ENCODE peak calls at places on chromosomes 5 and 9, in six cellular contexts. One of them, this sample, is unnamed.

GRCh38 chr5:10064546-10065215 is 185.0 kb downstream of the ATPSCKMT start:
- DNase-seq in H9: no peak
- DNase-seq in effector memory CD8-positive, alpha-beta T cell: no peak
- DNase-seq in ELR: no peak
- DNase-seq in heart left ventricle: no peak
- DNase-seq in HEK293T: no peak
- DNase-seq in this sample: no peak

GRCh38 chr5:142883438-142883837 is 113.3 kb downstream of the ARHGAP26 start:
- DNase-seq in HEK293T: no peak
- DNase-seq in ELR: no peak
- DNase-seq in heart left ventricle: no peak
- DNase-seq in H9: no peak
- DNase-seq in effector memory CD8-positive, alpha-beta T cell: no peak
- DNase-seq in this sample: no peak

GRCh38 chr5:980941-981340 is 27.7 kb upstream of the NKD2 start:
- DNase-seq in ELR: no peak
- DNase-seq in HEK293T: no peak
- DNase-seq in effector memory CD8-positive, alpha-beta T cell: no peak
- DNase-seq in H9: no peak
- DNase-seq in heart left ventricle: peak
- DNase-seq in this sample: no peak

GRCh38 chr5:172622091-172623046 is 18.7 kb upstream of the NEURL1B start:
- DNase-seq in ELR: no peak
- DNase-seq in HEK293T: no peak
- DNase-seq in H9: no peak
- DNase-seq in effector memory CD8-positive, alpha-beta T cell: no peak
- DNase-seq in heart left ventricle: no peak
- DNase-seq in this sample: no peak

GRCh38 chr9:107600060-107600573 is 110.5 kb upstream of the KLF4 start:
- DNase-seq in ELR: no peak
- DNase-seq in effector memory CD8-positive, alpha-beta T cell: no peak
- DNase-seq in H9: no peak
- DNase-seq in HEK293T: no peak
- DNase-seq in heart left ventricle: peak
- DNase-seq in this sample: no peak

GRCh38 chr9:70490478-70490877 is 76.0 kb upstream of the KLF9 start:
- DNase-seq in ELR: peak
- DNase-seq in HEK293T: no peak
- DNase-seq in H9: no peak
- DNase-seq in heart left ventricle: no peak
- DNase-seq in effector memory CD8-positive, alpha-beta T cell: no peak
- DNase-seq in this sample: no peak

GRCh38 chr9:98094851-98095250 is 24.2 kb downstream of the TRIM14 start:
- DNase-seq in heart left ventricle: no peak
- DNase-seq in effector memory CD8-positive, alpha-beta T cell: no peak
- DNase-seq in ELR: no peak
- DNase-seq in HEK293T: no peak
- DNase-seq in H9: no peak
- DNase-seq in this sample: no peak

GRCh38 chr9:114591206-114591853 is 3.8 kb downstream of the ATP6V1G1 start:
- DNase-seq in heart left ventricle: no peak
- DNase-seq in H9: no peak
- DNase-seq in effector memory CD8-positive, alpha-beta T cell: no peak
- DNase-seq in ELR: no peak
- DNase-seq in HEK293T: no peak
- DNase-seq in this sample: no peak

GRCh38 chr5:141094481-141095262 is at the start of gene PCDHB2:
- DNase-seq in H9: peak
- DNase-seq in HEK293T: peak
- DNase-seq in effector memory CD8-positive, alpha-beta T cell: no peak
- DNase-seq in ELR: peak
- DNase-seq in heart left ventricle: no peak
- DNase-seq in this sample: no peak

GRCh38 chr5:173452098-173452497 is 123.9 kb upstream of the STC2 start:
- DNase-seq in ELR: peak
- DNase-seq in heart left ventricle: peak
- DNase-seq in effector memory CD8-positive, alpha-beta T cell: no peak
- DNase-seq in H9: no peak
- DNase-seq in HEK293T: no peak
- DNase-seq in this sample: peak

GRCh38 chr5:2542821-2543220 is 208.7 kb downstream of the IRX2 start:
- DNase-seq in effector memory CD8-positive, alpha-beta T cell: no peak
- DNase-seq in HEK293T: no peak
- DNase-seq in H9: no peak
- DNase-seq in ELR: no peak
- DNase-seq in heart left ventricle: no peak
- DNase-seq in this sample: peak

GRCh38 chr5:138659121-138659520 is 83.9 kb upstream of the HSPA9 start:
- DNase-seq in HEK293T: no peak
- DNase-seq in H9: no peak
- DNase-seq in heart left ventricle: no peak
- DNase-seq in effector memory CD8-positive, alpha-beta T cell: no peak
- DNase-seq in ELR: no peak
- DNase-seq in this sample: no peak

GRCh38 chr5:132437604-132438275 is 52.8 kb downstream of the IRF1 start:
- DNase-seq in heart left ventricle: peak
- DNase-seq in ELR: peak
- DNase-seq in HEK293T: no peak
- DNase-seq in H9: peak
- DNase-seq in effector memory CD8-positive, alpha-beta T cell: peak
- DNase-seq in this sample: peak

GRCh38 chr9:133467101-133467500 is 7.3 kb downstream of the CACFD1 start:
- DNase-seq in heart left ventricle: no peak
- DNase-seq in H9: peak
- DNase-seq in HEK293T: no peak
- DNase-seq in ELR: no peak
- DNase-seq in effector memory CD8-positive, alpha-beta T cell: no peak
- DNase-seq in this sample: no peak

GRCh38 chr9:12640021-12640587 is 53.1 kb upstream of the TYRP1 start:
- DNase-seq in HEK293T: peak
- DNase-seq in ELR: peak
- DNase-seq in heart left ventricle: no peak
- DNase-seq in effector memory CD8-positive, alpha-beta T cell: no peak
- DNase-seq in H9: no peak
- DNase-seq in this sample: no peak

GRCh38 chr5:121273818-121274433 is 577.8 kb upstream of the FTMT start:
- DNase-seq in effector memory CD8-positive, alpha-beta T cell: no peak
- DNase-seq in H9: no peak
- DNase-seq in heart left ventricle: no peak
- DNase-seq in HEK293T: no peak
- DNase-seq in ELR: peak
- DNase-seq in this sample: no peak

GRCh38 chr5:37212096-37212495 is 37.1 kb downstream of the CPLANE1 start:
- DNase-seq in H9: no peak
- DNase-seq in ELR: no peak
- DNase-seq in HEK293T: no peak
- DNase-seq in effector memory CD8-positive, alpha-beta T cell: no peak
- DNase-seq in heart left ventricle: no peak
- DNase-seq in this sample: no peak

GRCh38 chr5:65061974-65062353 is 293.2 kb downstream of the CWC27 start:
- DNase-seq in HEK293T: no peak
- DNase-seq in heart left ventricle: no peak
- DNase-seq in effector memory CD8-positive, alpha-beta T cell: no peak
- DNase-seq in ELR: no peak
- DNase-seq in H9: no peak
- DNase-seq in this sample: no peak

GRCh38 chr5:9192286-9192685 is 353.6 kb downstream of the SEMA5A start:
- DNase-seq in H9: no peak
- DNase-seq in ELR: no peak
- DNase-seq in effector memory CD8-positive, alpha-beta T cell: no peak
- DNase-seq in heart left ventricle: no peak
- DNase-seq in HEK293T: no peak
- DNase-seq in this sample: no peak

GRCh38 chr5:141100243-141100805 is at the start of gene PCDHB3:
- DNase-seq in effector memory CD8-positive, alpha-beta T cell: no peak
- DNase-seq in ELR: peak
- DNase-seq in heart left ventricle: no peak
- DNase-seq in H9: peak
- DNase-seq in HEK293T: peak
- DNase-seq in this sample: no peak

GRCh38 chr9:23342296-23342695 is 483.7 kb downstream of the ELAVL2 start:
- DNase-seq in heart left ventricle: no peak
- DNase-seq in ELR: no peak
- DNase-seq in H9: no peak
- DNase-seq in effector memory CD8-positive, alpha-beta T cell: no peak
- DNase-seq in HEK293T: no peak
- DNase-seq in this sample: no peak

GRCh38 chr9:99109522-99109921 is 4.6 kb downstream of the TGFBR1 start:
- DNase-seq in heart left ventricle: no peak
- DNase-seq in ELR: peak
- DNase-seq in effector memory CD8-positive, alpha-beta T cell: no peak
- DNase-seq in HEK293T: no peak
- DNase-seq in H9: no peak
- DNase-seq in this sample: no peak

GRCh38 chr9:132857601-132858342 is 20.3 kb downstream of the AK8 start:
- DNase-seq in H9: peak
- DNase-seq in HEK293T: no peak
- DNase-seq in effector memory CD8-positive, alpha-beta T cell: no peak
- DNase-seq in ELR: peak
- DNase-seq in heart left ventricle: no peak
- DNase-seq in this sample: no peak

GRCh38 chr5:176388003-176388340 is 426 bp downstream of the NOP16 start:
- DNase-seq in HEK293T: peak
- DNase-seq in ELR: peak
- DNase-seq in H9: peak
- DNase-seq in effector memory CD8-positive, alpha-beta T cell: no peak
- DNase-seq in heart left ventricle: no peak
- DNase-seq in this sample: no peak

GRCh38 chr5:123439616-123440153 is 16.5 kb upstream of the CEP120 start:
- DNase-seq in HEK293T: no peak
- DNase-seq in H9: no peak
- DNase-seq in ELR: no peak
- DNase-seq in effector memory CD8-positive, alpha-beta T cell: no peak
- DNase-seq in heart left ventricle: no peak
- DNase-seq in this sample: no peak

GRCh38 chr9:70574222-70574837 is 159.9 kb upstream of the KLF9 start:
- DNase-seq in H9: no peak
- DNase-seq in heart left ventricle: no peak
- DNase-seq in effector memory CD8-positive, alpha-beta T cell: no peak
- DNase-seq in ELR: no peak
- DNase-seq in HEK293T: peak
- DNase-seq in this sample: peak

GRCh38 chr5:155056644-155057269 is 43.2 kb downstream of the KIF4B start:
- DNase-seq in HEK293T: no peak
- DNase-seq in ELR: no peak
- DNase-seq in heart left ventricle: no peak
- DNase-seq in effector memory CD8-positive, alpha-beta T cell: no peak
- DNase-seq in H9: no peak
- DNase-seq in this sample: no peak

GRCh38 chr9:130165579-130165978 is 6.6 kb upstream of the NCS1 start:
- DNase-seq in effector memory CD8-positive, alpha-beta T cell: no peak
- DNase-seq in H9: no peak
- DNase-seq in heart left ventricle: no peak
- DNase-seq in ELR: no peak
- DNase-seq in HEK293T: no peak
- DNase-seq in this sample: no peak

GRCh38 chr5:35183243-35183955 is 46.9 kb downstream of the PRLR start:
- DNase-seq in ELR: peak
- DNase-seq in effector memory CD8-positive, alpha-beta T cell: no peak
- DNase-seq in heart left ventricle: no peak
- DNase-seq in H9: peak
- DNase-seq in HEK293T: peak
- DNase-seq in this sample: no peak

GRCh38 chr9:130461218-130461630 is 16.5 kb downstream of the ASS1 start:
- DNase-seq in H9: peak
- DNase-seq in ELR: peak
- DNase-seq in heart left ventricle: peak
- DNase-seq in effector memory CD8-positive, alpha-beta T cell: peak
- DNase-seq in HEK293T: peak
- DNase-seq in this sample: no peak

GRCh38 chr5:117425163-117425562 is 850.5 kb upstream of the SEMA6A start:
- DNase-seq in effector memory CD8-positive, alpha-beta T cell: no peak
- DNase-seq in heart left ventricle: no peak
- DNase-seq in ELR: no peak
- DNase-seq in H9: peak
- DNase-seq in HEK293T: no peak
- DNase-seq in this sample: no peak

GRCh38 chr9:125378778-125379177 is 117.2 kb downstream of the GAPVD1 start:
- DNase-seq in HEK293T: no peak
- DNase-seq in effector memory CD8-positive, alpha-beta T cell: no peak
- DNase-seq in heart left ventricle: no peak
- DNase-seq in H9: no peak
- DNase-seq in ELR: no peak
- DNase-seq in this sample: no peak